ENCODE peak calls at places on chromosome 11, in seven cellular contexts. U, V, X, L, F, J and R are unnamed samples.

GRCh38 chr11:128279861-128280260 is 307.5 kb downstream of the ETS1 start:
- DNase-seq in U (no peak), V (peak), X (no peak), L (peak), F (no peak), J (peak), R (peak)

GRCh38 chr11:75324189-75324588 is 27.3 kb downstream of the ARRB1 start:
- DNase-seq in U (no peak), V (no peak), X (no peak), L (no peak), F (no peak), J (no peak), R (no peak)

GRCh38 chr11:76660533-76661305 is 9.8 kb downstream of the LRRC32 start:
- DNase-seq in U (no peak), V (no peak), X (no peak), L (no peak), F (no peak), J (no peak), R (no peak)

GRCh38 chr11:64759722-64760719 is at the start of gene PYGM:
- DNase-seq in U (no peak), V (no peak), X (no peak), L (no peak), F (no peak), J (peak), R (no peak)

GRCh38 chr11:132318421-132319157 is 948.2 kb downstream of the NTM start:
- DNase-seq in U (no peak), V (peak), X (no peak), L (peak), F (no peak), J (peak), R (peak)

GRCh38 chr11:9137293-9138132 is 46.1 kb upstream of the SCUBE2 start:
- DNase-seq in U (peak), V (peak), X (peak), L (peak), F (peak), J (peak), R (no peak)

GRCh38 chr11:58576792-58577440 is 1.3 kb upstream of the LPXN start:
- DNase-seq in U (no peak), V (peak), X (no peak), L (peak), F (peak), J (peak), R (no peak)

GRCh38 chr11:70541176-70541575 is 142.8 kb downstream of the CTTN start:
- DNase-seq in U (no peak), V (no peak), X (no peak), L (no peak), F (no peak), J (no peak), R (no peak)

GRCh38 chr11:129295746-129296145 is 79.9 kb upstream of the BARX2 start:
- DNase-seq in U (no peak), V (no peak), X (no peak), L (no peak), F (no peak), J (peak), R (no peak)

GRCh38 chr11:875769-876301 is 33.2 kb downstream of the TSPAN4 start:
- DNase-seq in U (no peak), V (no peak), X (no peak), L (no peak), F (no peak), J (no peak), R (no peak)

GRCh38 chr11:124867700-124868099 is 2.5 kb downstream of the ROBO3 start:
- DNase-seq in U (peak), V (peak), X (no peak), L (no peak), F (peak), J (peak), R (no peak)

GRCh38 chr11:69934861-69935494 is 115.8 kb upstream of the FGF3 start:
- DNase-seq in U (no peak), V (no peak), X (no peak), L (no peak), F (peak), J (no peak), R (no peak)

GRCh38 chr11:117722074-117722473 is 74.9 kb downstream of the DSCAML1 start:
- DNase-seq in U (no peak), V (no peak), X (no peak), L (no peak), F (no peak), J (peak), R (no peak)

GRCh38 chr11:65471410-65471762 is 27.5 kb upstream of the MALAT1 start:
- DNase-seq in U (peak), V (peak), X (no peak), L (peak), F (peak), J (peak), R (no peak)

GRCh38 chr11:36840378-36840777 is 242.3 kb upstream of the RAG2 start:
- DNase-seq in U (no peak), V (no peak), X (no peak), L (no peak), F (no peak), J (no peak), R (no peak)